ENCODE peak calls at places on chromosomes 13 and 19, in four cellular contexts. One of them, this sample, is unnamed.

GRCh38 chr13:110125157-110125556 is 181.8 kb downstream of the COL4A1 start:
- DNase-seq in IMR-90: no peak
- DNase-seq in H9: no peak
- DNase-seq in heart right ventricle: no peak
- DNase-seq in this sample: no peak

GRCh38 chr19:55178781-55179569 is 1.1 kb downstream of the SYT5 start:
- DNase-seq in IMR-90: peak; percentile 77
- DNase-seq in H9: peak; percentile 92
- DNase-seq in heart right ventricle: peak; percentile 45
- DNase-seq in this sample: peak; percentile 90

GRCh38 chr13:21933001-21933400 is 262.1 kb downstream of the FGF9 start:
- DNase-seq in IMR-90: no peak
- DNase-seq in H9: no peak
- DNase-seq in heart right ventricle: no peak
- DNase-seq in this sample: no peak

GRCh38 chr13:114002771-114003321 is 29.0 kb upstream of the C13orf46 start:
- DNase-seq in IMR-90: no peak
- DNase-seq in H9: no peak
- DNase-seq in heart right ventricle: no peak
- DNase-seq in this sample: no peak

GRCh38 chr13:37070956-37071355 is 11.5 kb upstream of the SUPT20H start:
- DNase-seq in IMR-90: peak; percentile 26
- DNase-seq in H9: no peak
- DNase-seq in heart right ventricle: no peak
- DNase-seq in this sample: no peak

GRCh38 chr13:89324582-89324981 is 1653.4 kb downstream of the SLITRK5 start:
- DNase-seq in IMR-90: no peak
- DNase-seq in H9: no peak
- DNase-seq in heart right ventricle: no peak
- DNase-seq in this sample: peak; percentile 2

GRCh38 chr19:23075031-23075733 is 41.6 kb upstream of the ZNF730 start:
- DNase-seq in IMR-90: peak; percentile 72
- DNase-seq in H9: peak; percentile 97
- DNase-seq in heart right ventricle: peak; percentile 55
- DNase-seq in this sample: peak; percentile 85

GRCh38 chr19:50838239-50838638 is 4.9 kb upstream of the KLK15 start:
- DNase-seq in IMR-90: no peak
- DNase-seq in H9: no peak
- DNase-seq in heart right ventricle: no peak
- DNase-seq in this sample: peak; percentile 5

GRCh38 chr13:110301606-110302131 is 5.3 kb downstream of the COL4A1 start:
- DNase-seq in IMR-90: peak; percentile 90
- DNase-seq in H9: no peak
- DNase-seq in heart right ventricle: no peak
- DNase-seq in this sample: peak; percentile 89

GRCh38 chr13:113622791-113623490 is 35.1 kb downstream of the ATP4B start:
- DNase-seq in IMR-90: no peak
- DNase-seq in H9: no peak
- DNase-seq in heart right ventricle: no peak
- DNase-seq in this sample: no peak

GRCh38 chr13:100510208-100510997 is 78.2 kb downstream of the GGACT start:
- DNase-seq in IMR-90: no peak
- DNase-seq in H9: peak; percentile 82
- DNase-seq in heart right ventricle: no peak
- DNase-seq in this sample: no peak

GRCh38 chr13:28820099-28821051 is at the start of gene MTUS2:
- DNase-seq in IMR-90: no peak
- DNase-seq in H9: peak; percentile 72
- DNase-seq in heart right ventricle: no peak
- DNase-seq in this sample: peak; percentile 8

GRCh38 chr13:46631184-46631542 is 78.2 kb downstream of the LRCH1 start:
- DNase-seq in IMR-90: no peak
- DNase-seq in H9: no peak
- DNase-seq in heart right ventricle: no peak
- DNase-seq in this sample: no peak

GRCh38 chr19:41886761-41887710 is 4.1 kb downstream of the ARHGEF1 start:
- DNase-seq in IMR-90: no peak
- DNase-seq in H9: no peak
- DNase-seq in heart right ventricle: no peak
- DNase-seq in this sample: no peak

GRCh38 chr13:33832872-33833271 is 14.9 kb downstream of the RFC3 start:
- DNase-seq in IMR-90: no peak
- DNase-seq in H9: no peak
- DNase-seq in heart right ventricle: peak; percentile 36
- DNase-seq in this sample: no peak

GRCh38 chr13:36712290-36712689 is 38.5 kb downstream of the SERTM1 start:
- DNase-seq in IMR-90: no peak
- DNase-seq in H9: no peak
- DNase-seq in heart right ventricle: no peak
- DNase-seq in this sample: no peak

GRCh38 chr19:5822181-5822844 is 17.2 kb downstream of the FUT6 start:
- DNase-seq in IMR-90: no peak
- DNase-seq in H9: no peak
- DNase-seq in heart right ventricle: no peak
- DNase-seq in this sample: no peak
- TF ChIP-seq CTCF in IMR-90: no peak
- TF ChIP-seq CTCF in H9: no peak
- TF ChIP-seq CTCF in heart right ventricle: no peak
- TF ChIP-seq CTCF in this sample: no peak

GRCh38 chr19:48714759-48715261 is 4.7 kb downstream of the MAMSTR start:
- DNase-seq in IMR-90: no peak
- DNase-seq in H9: no peak
- DNase-seq in heart right ventricle: no peak
- DNase-seq in this sample: no peak

GRCh38 chr19:48715276-48715675 is 4.2 kb downstream of the MAMSTR start:
- DNase-seq in IMR-90: no peak
- DNase-seq in H9: no peak
- DNase-seq in heart right ventricle: peak; percentile 32
- DNase-seq in this sample: no peak

GRCh38 chr19:48713864-48714755 is 5.4 kb downstream of the MAMSTR start:
- DNase-seq in IMR-90: peak; percentile 98
- DNase-seq in H9: peak; percentile 99
- DNase-seq in heart right ventricle: peak; percentile 99
- DNase-seq in this sample: peak; percentile 100

GRCh38 chr19:48711106-48711662 is 8.3 kb downstream of the MAMSTR start:
- DNase-seq in IMR-90: no peak
- DNase-seq in H9: no peak
- DNase-seq in heart right ventricle: no peak
- DNase-seq in this sample: no peak

DNA sequence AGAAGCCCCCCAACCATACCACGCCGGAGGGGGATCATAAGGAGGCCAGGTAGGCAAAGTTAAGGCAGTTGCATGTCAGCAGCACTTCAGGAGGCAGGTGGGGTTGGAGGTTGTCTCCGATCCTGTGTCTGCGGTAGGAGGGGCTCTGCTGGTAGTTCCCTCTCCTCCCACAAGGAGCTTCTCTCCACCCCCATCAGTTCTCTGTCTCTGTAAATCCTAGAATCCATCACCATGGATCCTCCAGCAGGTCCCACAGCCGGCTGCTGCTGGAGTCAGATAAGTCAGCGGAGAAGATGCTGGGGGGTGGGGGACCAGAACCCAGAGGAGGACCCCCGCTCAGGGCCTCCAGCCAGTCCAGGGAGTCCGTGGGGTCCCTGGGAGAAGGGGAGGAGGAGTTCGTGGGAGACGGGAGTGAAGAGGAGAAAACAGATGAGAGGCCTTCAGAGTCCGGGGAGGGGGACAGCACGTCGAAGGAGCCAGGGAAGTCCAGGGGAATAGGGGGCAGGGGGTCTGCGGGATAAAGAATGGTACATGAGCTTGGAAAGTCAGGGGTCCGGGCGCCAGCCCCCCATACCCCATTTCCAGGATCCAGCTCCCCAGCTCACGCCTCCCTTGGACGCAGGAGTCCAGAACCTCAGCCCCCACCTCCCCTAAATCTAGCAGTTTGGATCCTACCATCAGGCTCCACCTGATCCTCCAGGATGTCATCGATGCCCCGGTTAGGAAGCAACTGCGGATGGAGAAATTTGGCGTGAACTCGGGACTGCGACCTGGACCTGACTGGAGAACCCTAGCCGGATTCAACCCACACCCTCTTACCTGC is 6.3 kb downstream of the MAMSTR start:
- DNase-seq in IMR-90: peak; percentile 31
- DNase-seq in H9: peak; percentile 83
- DNase-seq in heart right ventricle: no peak
- DNase-seq in this sample: peak; percentile 63
- TF ChIP-seq CTCF in IMR-90: peak; percentile 30
- TF ChIP-seq CTCF in H9: peak; percentile 50
- TF ChIP-seq CTCF in heart right ventricle: no peak
- TF ChIP-seq CTCF in this sample: peak; percentile 56

DNA sequence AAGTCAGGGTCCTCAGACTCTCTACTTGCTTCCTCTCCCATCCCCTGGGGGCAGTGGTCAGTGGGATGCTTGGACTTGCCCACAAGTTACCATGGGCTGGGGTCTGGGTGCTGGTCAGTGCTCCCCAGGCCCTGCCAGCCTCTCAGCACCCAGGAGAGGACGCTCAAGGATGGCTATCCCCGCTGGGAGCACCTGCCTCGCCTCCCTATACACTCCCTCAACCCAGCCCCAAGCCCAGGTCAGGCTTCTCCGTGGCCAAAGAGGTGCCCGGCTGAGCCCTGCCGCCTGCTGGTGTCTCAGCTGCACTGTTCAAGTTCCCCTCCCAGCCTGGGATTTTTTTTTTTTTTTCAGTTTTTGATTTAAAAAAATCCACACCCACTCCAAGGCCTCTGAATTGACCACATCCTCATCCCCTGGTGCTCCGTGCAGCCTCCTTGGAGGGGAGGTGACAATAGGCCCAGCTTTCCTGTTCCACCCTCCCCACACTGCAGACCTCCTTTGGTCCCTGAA is 10.8 kb downstream of the F2RL3 start:
- DNase-seq in IMR-90: no peak
- DNase-seq in H9: peak; percentile 81
- DNase-seq in heart right ventricle: no peak
- DNase-seq in this sample: peak; percentile 46
- TF ChIP-seq CTCF in IMR-90: peak; percentile 50
- TF ChIP-seq CTCF in H9: peak; percentile 77
- TF ChIP-seq CTCF in heart right ventricle: peak; percentile 52
- TF ChIP-seq CTCF in this sample: peak; percentile 75

DNA sequence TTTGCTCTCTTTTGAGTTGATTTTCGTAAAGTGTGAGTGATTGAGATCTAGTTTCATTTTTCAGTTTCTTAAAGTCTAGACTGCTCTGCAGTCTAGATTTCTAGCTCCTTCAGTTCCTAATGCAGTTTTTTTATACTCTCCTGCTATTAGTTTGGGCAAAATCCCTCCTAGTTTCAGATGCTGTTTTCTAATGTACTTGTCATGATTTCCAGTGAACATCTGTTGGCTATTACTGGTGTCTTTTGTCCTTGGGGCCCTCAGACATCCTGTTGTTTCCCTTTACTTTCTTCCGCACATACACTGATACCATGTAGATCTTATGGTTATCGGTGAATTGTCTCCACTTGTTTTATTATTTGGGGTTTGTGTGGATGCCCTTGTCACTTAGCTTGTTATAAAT is 292.1 kb downstream of the TDRD3 start:
- DNase-seq in IMR-90: no peak
- DNase-seq in H9: no peak
- DNase-seq in heart right ventricle: no peak
- DNase-seq in this sample: no peak
- TF ChIP-seq CTCF in IMR-90: no peak
- TF ChIP-seq CTCF in H9: no peak
- TF ChIP-seq CTCF in heart right ventricle: no peak
- TF ChIP-seq CTCF in this sample: no peak

DNA sequence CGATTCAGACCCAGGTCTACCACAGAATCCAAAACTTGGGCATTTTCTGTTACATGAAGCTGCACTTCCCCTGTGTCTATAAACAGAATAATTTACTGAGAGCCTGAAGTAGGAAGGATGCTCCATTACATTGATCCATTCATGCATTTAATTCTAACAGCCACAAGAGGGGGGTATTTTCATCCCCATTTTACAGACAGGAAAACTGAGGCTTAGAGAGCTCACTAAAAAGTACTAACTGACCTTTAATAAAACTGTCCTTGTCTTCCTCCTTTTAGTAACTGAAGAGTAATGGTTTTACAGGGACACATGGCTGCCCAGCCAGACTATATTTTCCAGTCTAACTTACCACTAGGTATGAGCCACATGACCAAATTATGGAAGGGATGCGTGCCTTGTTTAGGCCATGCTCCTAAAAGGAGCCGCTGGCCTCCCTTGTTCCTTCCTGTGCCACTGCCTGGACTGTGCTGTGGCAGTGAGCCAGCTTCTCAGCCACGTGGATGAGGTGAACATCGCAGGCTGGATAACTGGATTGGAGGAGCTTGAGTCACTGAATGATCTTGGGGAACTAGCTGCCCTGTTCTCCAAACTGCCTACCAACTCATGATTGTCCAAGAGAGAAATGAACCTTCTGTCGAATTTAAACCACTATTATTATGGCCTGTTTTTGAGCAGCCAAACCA is 108.3 kb downstream of the DOCK9 start:
- DNase-seq in IMR-90: no peak
- DNase-seq in H9: no peak
- DNase-seq in heart right ventricle: peak; percentile 41
- DNase-seq in this sample: peak; percentile 20
- TF ChIP-seq CTCF in IMR-90: peak; percentile 31
- TF ChIP-seq CTCF in H9: peak; percentile 60
- TF ChIP-seq CTCF in heart right ventricle: no peak
- TF ChIP-seq CTCF in this sample: peak; percentile 29

GRCh38 chr19:11293468-11294389 is 2.2 kb upstream of the TSPAN16 start:
- DNase-seq in IMR-90: peak; percentile 87
- DNase-seq in H9: peak; percentile 98
- DNase-seq in heart right ventricle: peak; percentile 95
- DNase-seq in this sample: peak; percentile 92
- TF ChIP-seq CTCF in IMR-90: peak; percentile 97
- TF ChIP-seq CTCF in H9: peak; percentile 97
- TF ChIP-seq CTCF in heart right ventricle: peak; percentile 100
- TF ChIP-seq CTCF in this sample: peak; percentile 90

GRCh38 chr19:3969435-3970312 is 1.2 kb downstream of the DAPK3 start:
- DNase-seq in IMR-90: peak; percentile 82
- DNase-seq in H9: peak; percentile 81
- DNase-seq in heart right ventricle: peak; percentile 60
- DNase-seq in this sample: peak; percentile 82
- TF ChIP-seq CTCF in IMR-90: peak; percentile 35
- TF ChIP-seq CTCF in H9: no peak
- TF ChIP-seq CTCF in heart right ventricle: no peak
- TF ChIP-seq CTCF in this sample: peak; percentile 35

DNA sequence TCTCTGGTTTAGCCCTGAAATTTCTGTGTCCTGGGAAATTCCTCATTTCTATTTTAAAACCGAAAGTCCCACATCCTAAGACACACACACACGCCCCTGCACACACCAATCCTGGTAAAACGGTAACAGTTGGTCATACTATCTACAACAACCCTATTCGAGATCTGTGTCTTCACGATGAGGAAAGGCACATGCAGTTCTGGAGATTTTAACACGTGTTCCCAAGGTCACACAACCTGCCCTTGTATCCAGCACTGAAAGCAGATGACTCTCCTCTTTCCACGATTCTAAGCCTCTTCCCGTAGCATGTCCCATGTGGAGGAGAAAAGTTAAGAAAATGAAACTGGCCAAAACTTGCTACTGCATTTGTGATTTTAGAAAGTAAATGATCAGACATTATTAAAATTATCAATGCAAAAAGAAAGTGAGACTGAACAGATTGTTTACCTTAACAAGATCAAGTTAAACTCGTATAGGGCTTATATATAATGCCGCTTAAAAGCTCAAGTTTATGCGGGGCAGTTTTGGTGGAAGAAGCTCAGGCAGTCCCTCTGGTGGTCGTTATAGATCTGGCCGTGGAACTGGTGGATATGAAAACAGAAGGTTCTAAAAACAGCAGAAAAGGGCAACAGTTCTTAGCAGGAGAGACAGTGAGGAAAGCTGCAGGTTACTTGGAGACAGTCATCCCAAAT is 32.7 kb downstream of the VSTM1 start:
- DNase-seq in IMR-90: peak; percentile 24
- DNase-seq in H9: no peak
- DNase-seq in heart right ventricle: no peak
- DNase-seq in this sample: peak; percentile 52
- TF ChIP-seq CTCF in IMR-90: peak; percentile 35
- TF ChIP-seq CTCF in H9: peak; percentile 63
- TF ChIP-seq CTCF in heart right ventricle: peak; percentile 34
- TF ChIP-seq CTCF in this sample: peak; percentile 76

This sample was measured in choroid plexus epithelial cell.